ENCODE peak calls at places on chromosomes 5 and 9, in four cellular contexts. W is transverse colon, N is stomach, O is tibial nerve. E is an unnamed sample.

GRCh38 chr9:130630506-130631330 is 33.7 kb upstream of the PRDM12 start:
- DNase-seq in O (no peak), N (no peak), W (no peak), E (no peak)

GRCh38 chr5:139638090-139638735 is 9.9 kb upstream of the CXXC5 start:
- DNase-seq in N (peak; percentile 86), O (no peak), W (peak; percentile 84), E (no peak)

GRCh38 chr9:131282688-131283422 is 6.5 kb upstream of the FAM78A start:
- DNase-seq in O (no peak), N (no peak), W (no peak), E (no peak)

GRCh38 chr5:59621477-59621876 is 272.0 kb downstream of the PDE4D start:
- DNase-seq in O (no peak), W (no peak), N (no peak), E (no peak)

GRCh38 chr5:86833868-86834267 is 216.1 kb downstream of the COX7C start:
- DNase-seq in N (no peak), W (no peak), O (no peak), E (no peak)

GRCh38 chr9:127509261-127509954 is 58.1 kb downstream of the LRSAM1 start:
- DNase-seq in O (no peak), W (no peak), N (no peak), E (no peak)

GRCh38 chr5:172008689-172009141 is 2.3 kb upstream of the FBXW11 start:
- DNase-seq in N (no peak), O (no peak), W (no peak), E (no peak)

GRCh38 chr5:140764177-140765020 is 21.5 kb upstream of the PCDHA1 start:
- DNase-seq in O (no peak), W (no peak), N (no peak), E (no peak)

GRCh38 chr5:155943516-155944407 is 383.2 kb upstream of the SGCD start:
- DNase-seq in O (no peak), W (peak; percentile 50), N (no peak), E (no peak)

GRCh38 chr9:28264368-28264767 is 691.1 kb upstream of the C9orf72 start:
- DNase-seq in O (no peak), N (no peak), W (no peak), E (no peak)

GRCh38 chr9:129596541-129597328 is 24.2 kb downstream of the C9orf50 start:
- DNase-seq in O (peak; percentile 47), N (peak; percentile 66), W (peak; percentile 53), E (no peak)

GRCh38 chr5:179152144-179152895 is 92.1 kb downstream of the ZNF354C start:
- DNase-seq in W (no peak), N (no peak), O (no peak), E (no peak)

GRCh38 chr5:86861514-86861913 is 243.8 kb downstream of the COX7C start:
- DNase-seq in O (no peak), N (no peak), W (no peak), E (no peak)

GRCh38 chr5:132839426-132840301 is 9.2 kb upstream of the SHROOM1 start:
- DNase-seq in N (no peak), W (peak; percentile 51), O (no peak), E (no peak)

GRCh38 chr9:137227057-137227852 is at the start of gene RNF224:
- DNase-seq in O (peak; percentile 45), W (peak; percentile 88), N (peak; percentile 97), E (no peak)

GRCh38 chr9:93288341-93288740 is 104.4 kb downstream of the WNK2 start:
- DNase-seq in O (no peak), W (no peak), N (peak; percentile 17), E (no peak)

GRCh38 chr9:101307524-101308213 is 77.1 kb downstream of the BAAT start:
- DNase-seq in W (no peak), N (no peak), O (no peak), E (no peak)

GRCh38 chr5:138989720-138990119 is 114.6 kb upstream of the LRRTM2 start:
- DNase-seq in N (no peak), W (no peak), O (no peak), E (peak; percentile 28)

GRCh38 chr9:93364734-93365426 is 86.6 kb upstream of the FAM120A start:
- DNase-seq in W (no peak), N (no peak), O (no peak), E (no peak)

GRCh38 chr5:54292866-54293265 is 17.5 kb downstream of the ARL15 start:
- DNase-seq in W (no peak), N (no peak), O (no peak), E (no peak)

GRCh38 chr5:149210229-149210628 is 61.4 kb upstream of the AFAP1L1 start:
- DNase-seq in O (no peak), W (no peak), N (no peak), E (peak; percentile 49)

GRCh38 chr5:38426493-38426892 is 130.0 kb downstream of the LIFR start:
- DNase-seq in W (no peak), O (no peak), N (no peak), E (no peak)

GRCh38 chr5:171418982-171419662 is at the start of gene FGF18:
- DNase-seq in N (peak; percentile 44), O (no peak), W (peak; percentile 20), E (peak; percentile 71)

GRCh38 chr9:107188376-107188775 is 94.7 kb upstream of the RAD23B start:
- DNase-seq in W (no peak), N (no peak), O (no peak), E (no peak)

GRCh38 chr9:81534138-81534865 is 155.0 kb downstream of the TLE1 start:
- DNase-seq in W (no peak), N (no peak), O (no peak), E (no peak)

GRCh38 chr5:150651382-150651781 is 9.7 kb upstream of the MYOZ3 start:
- DNase-seq in N (no peak), O (no peak), W (no peak), E (no peak)

GRCh38 chr5:150651924-150652688 is 8.9 kb upstream of the MYOZ3 start:
- DNase-seq in W (no peak), O (no peak), N (no peak), E (no peak)

GRCh38 chr5:150654181-150654580 is 6.9 kb upstream of the MYOZ3 start:
- DNase-seq in O (no peak), W (no peak), N (no peak), E (no peak)

GRCh38 chr5:150653762-150654158 is 7.3 kb upstream of the MYOZ3 start:
- DNase-seq in O (no peak), N (no peak), W (no peak), E (no peak)

DNA sequence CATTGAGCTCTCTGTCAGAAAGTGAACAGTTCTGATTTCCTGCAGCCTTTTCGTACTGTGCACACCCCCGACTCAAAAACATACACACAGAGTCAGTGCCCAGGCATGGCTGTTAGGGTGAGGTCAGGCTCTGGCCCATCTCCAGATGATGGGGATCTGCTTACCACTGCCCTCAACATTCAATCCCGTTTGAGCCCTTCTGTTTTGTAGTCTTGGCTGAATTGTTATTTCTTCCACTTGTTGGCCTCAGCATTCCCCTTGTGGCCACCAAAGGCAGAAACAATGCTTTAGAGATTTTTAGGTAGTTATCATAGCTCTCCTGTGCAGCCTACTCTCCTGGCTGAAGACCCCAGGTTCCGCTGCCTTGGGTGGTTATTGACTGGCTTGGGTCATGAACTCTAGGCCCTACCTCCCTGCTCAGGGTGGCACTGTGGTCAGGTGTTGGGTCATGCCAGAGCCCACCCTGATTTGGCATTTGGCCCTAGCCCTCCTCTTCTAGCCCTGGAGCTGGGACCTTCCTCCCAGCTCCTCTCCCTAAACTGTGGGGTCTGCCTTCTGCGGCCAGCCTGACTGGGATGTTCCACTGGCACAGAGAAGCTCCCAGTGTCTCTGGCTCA is 7.8 kb upstream of the MYOZ3 start:
- DNase-seq in W (no peak), N (no peak), O (no peak), E (no peak)
- TF ChIP-seq CTCF in W (no peak), N (no peak), O (no peak), E (no peak)

GRCh38 chr9:79629721-79630120 is 58.0 kb downstream of the TLE4 start:
- DNase-seq in N (no peak), W (no peak), O (no peak), E (no peak)

GRCh38 chr9:79630521-79631403 is 59.0 kb downstream of the TLE4 start:
- DNase-seq in W (no peak), N (no peak), O (no peak), E (no peak)

GRCh38 chr9:79637180-79637925 is 65.6 kb downstream of the TLE4 start:
- DNase-seq in O (no peak), N (no peak), W (no peak), E (no peak)

GRCh38 chr9:79633558-79633957 is 61.8 kb downstream of the TLE4 start:
- DNase-seq in N (no peak), W (no peak), O (no peak), E (no peak)

GRCh38 chr9:79632060-79632459 is 60.3 kb downstream of the TLE4 start:
- DNase-seq in O (no peak), N (no peak), W (no peak), E (no peak)
- H3K4me1 ChIP-seq in O (no peaks in the 10 kb centered on the region), N (peaks cover 10% of the 10 kb centered on the region), W (no peaks in the 10 kb centered on the region), E (no peaks in the 10 kb centered on the region)

DNA sequence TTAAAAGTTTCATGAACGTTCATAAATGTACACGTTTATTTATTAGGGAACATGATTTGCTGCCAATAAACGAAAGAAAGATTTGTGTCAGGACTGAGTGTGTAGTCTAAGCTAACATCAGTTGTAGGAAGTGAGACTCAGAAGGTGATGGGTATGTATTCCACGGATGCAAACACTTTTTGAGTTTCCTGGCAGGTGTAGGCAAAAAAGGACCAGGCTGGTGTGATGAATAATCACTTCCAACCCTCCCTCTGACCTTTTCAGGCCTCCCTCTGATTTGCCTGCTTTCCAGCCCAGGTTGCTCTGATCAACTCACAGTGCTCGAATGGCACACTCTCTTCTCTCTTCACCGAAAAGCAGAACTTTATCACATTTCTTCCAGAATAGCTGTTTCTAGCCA is 51.8 kb downstream of the BASP1 start:
- DNase-seq in N (no peak), O (no peak), W (no peak), E (no peak)
- TF ChIP-seq POLR2A in N (no peak), O (no peak), W (no peak), E (no peak)

GRCh38 chr9:32072568-32072967 is 311.9 kb upstream of the ACO1 start:
- DNase-seq in O (no peak), W (no peak), N (no peak), E (no peak)

GRCh38 chr9:32069969-32070368 is 314.5 kb upstream of the ACO1 start:
- DNase-seq in N (no peak), W (no peak), O (no peak), E (no peak)

DNA sequence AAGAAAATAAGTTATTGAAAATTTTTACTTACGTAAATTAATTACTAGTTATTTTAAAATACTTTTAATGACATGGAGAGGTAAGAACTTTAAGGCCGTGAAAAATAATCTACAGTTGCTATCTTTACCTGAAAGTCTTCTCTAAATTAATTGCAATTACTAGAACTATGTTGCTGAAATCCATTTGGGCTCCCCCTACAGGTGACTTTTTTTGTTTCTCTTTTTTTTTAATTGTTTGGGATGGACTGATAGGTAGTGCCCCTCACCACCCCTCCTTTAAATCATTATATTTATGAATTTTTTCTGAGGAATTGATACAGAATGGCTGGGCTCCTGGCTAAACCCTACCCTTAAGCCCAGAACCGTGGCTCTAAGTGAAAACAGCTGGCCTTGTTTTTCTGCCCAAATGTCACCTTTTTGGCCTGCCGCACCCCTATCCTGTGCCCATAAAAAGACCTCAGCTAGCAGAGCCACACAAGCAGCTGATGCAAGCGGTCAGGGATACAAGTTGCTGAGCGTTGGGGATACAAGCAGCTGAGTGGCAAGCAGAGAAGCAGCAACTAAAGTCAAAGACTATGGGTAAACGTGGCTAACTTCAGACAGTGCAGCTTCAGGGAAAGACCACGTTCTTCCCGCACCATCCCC is 315.2 kb upstream of the ACO1 start:
- DNase-seq in O (no peak), N (no peak), W (no peak), E (no peak)
- TF ChIP-seq CTCF in O (no peak), N (no peak), W (no peak), E (no peak)

GRCh38 chr9:37336150-37336549 is 86.3 kb upstream of the GRHPR start:
- DNase-seq in W (no peak), O (no peak), N (no peak), E (no peak)
- H3K4me1 ChIP-seq in W (no peaks in the 10 kb centered on the region), O (no peaks in the 10 kb centered on the region), N (no peaks in the 10 kb centered on the region), E (no peaks in the 10 kb centered on the region)

E was measured in vagina.